ENCODE peak calls at places on chromosome 19, in eight cellular contexts. O, I, S, K, D, Z, T and M are unnamed samples. For H3K27me3, the result is how much of the 10 kb centered on the place peaks cover.

GRCh38 chr19:40808021-40808325 is 9.0 kb downstream of the EGLN2 start:
- DNase-seq in I (no peak), D (no peak), Z (no peak), K (no peak), O (no peak), T (no peak), S (peak), M (no peak)

GRCh38 chr19:5423567-5424125 is 31.6 kb upstream of the ZNRF4 start:
- DNase-seq in K (no peak), O (no peak), Z (no peak), T (no peak), D (no peak), I (no peak), S (no peak), M (no peak)

GRCh38 chr19:48644355-48644754 is 1.6 kb downstream of the CA11 start:
- DNase-seq in K (no peak), O (no peak), D (no peak), I (no peak), S (no peak), T (no peak), Z (no peak), M (no peak)

GRCh38 chr19:485122-485521 is 11.2 kb upstream of the MADCAM1 start:
- DNase-seq in I (no peak), K (no peak), O (no peak), D (no peak), T (no peak), S (no peak), Z (no peak), M (no peak)

GRCh38 chr19:39996218-39996810 is 546 bp upstream of the ZNF546 start:
- DNase-seq in S (no peak), K (no peak), Z (no peak), T (no peak), I (peak), O (no peak), D (no peak), M (no peak)

GRCh38 chr19:35715981-35716734 is 1.6 kb upstream of the KMT2B start:
- DNase-seq in T (peak), O (peak), S (peak), K (no peak), I (peak), Z (no peak), D (no peak), M (no peak)

GRCh38 chr19:17749912-17750317 is 1.4 kb upstream of the FCHO1 start:
- DNase-seq in O (no peak), Z (no peak), D (no peak), I (no peak), S (no peak), K (no peak), T (no peak), M (no peak)

GRCh38 chr19:32971012-32971595 is 654 bp downstream of the CEP89 start:
- DNase-seq in Z (no peak), I (no peak), D (no peak), K (no peak), S (no peak), O (no peak), T (no peak), M (no peak)

GRCh38 chr19:30864460-30865215 is 484.6 kb downstream of the TSHZ3 start:
- DNase-seq in Z (no peak), S (no peak), O (no peak), T (no peak), D (no peak), I (peak), K (no peak), M (peak)

GRCh38 chr19:21158523-21159135 is 16.8 kb downstream of the ZNF431 start:
- DNase-seq in S (no peak), Z (no peak), O (no peak), K (no peak), D (no peak), I (no peak), T (no peak), M (no peak)

GRCh38 chr19:45358213-45358792 is 12.1 kb downstream of the ERCC2 start:
- DNase-seq in K (no peak), S (no peak), I (no peak), D (no peak), Z (no peak), O (no peak), T (no peak), M (no peak)

GRCh38 chr19:5613466-5613865 is 9.1 kb downstream of the SAFB2 start:
- DNase-seq in O (no peak), Z (no peak), S (no peak), K (no peak), I (no peak), D (no peak), T (no peak), M (no peak)

GRCh38 chr19:38134538-38135149 is 89.4 kb downstream of the DPF1 start:
- DNase-seq in Z (peak), S (no peak), T (no peak), D (no peak), O (no peak), I (no peak), K (no peak), M (no peak)

GRCh38 chr19:48350856-48351255 is 12.9 kb downstream of the TMEM143 start:
- DNase-seq in Z (no peak), S (no peak), D (no peak), I (no peak), T (no peak), K (no peak), O (no peak), M (no peak)

GRCh38 chr19:17025361-17025760 is 1.2 kb downstream of the CPAMD8 start:
- DNase-seq in T (no peak), O (no peak), K (no peak), I (no peak), Z (no peak), S (no peak), D (no peak), M (no peak)

GRCh38 chr19:7904074-7905020 is 670 bp downstream of the MAP2K7 start:
- DNase-seq in I (no peak), Z (no peak), T (peak), S (peak), D (peak), O (no peak), K (no peak), M (no peak)

GRCh38 chr19:45071969-45072790 is 4.1 kb downstream of the ZNF296 start:
- DNase-seq in K (no peak), O (no peak), D (no peak), Z (no peak), I (no peak), T (no peak), S (no peak), M (no peak)

GRCh38 chr19:47541507-47541906 is 26.6 kb upstream of the NAPA start:
- DNase-seq in I (no peak), O (no peak), K (no peak), T (no peak), S (no peak), Z (no peak), D (peak), M (no peak)

GRCh38 chr19:43777163-43777700 is 3.5 kb downstream of the KCNN4 start:
- DNase-seq in Z (no peak), I (no peak), O (no peak), S (peak), K (no peak), T (no peak), D (peak), M (no peak)

GRCh38 chr19:39277598-39277997 is 9.4 kb downstream of the IFNL2 start:
- DNase-seq in T (peak), Z (no peak), O (no peak), S (no peak), K (no peak), D (no peak), I (no peak), M (no peak)

GRCh38 chr19:1241417-1242095 is at the start of gene ATP5F1D:
- DNase-seq in Z (peak), S (peak), O (peak), K (peak), D (peak), I (peak), T (peak), M (peak)

GRCh38 chr19:19943848-19944582 is 43.3 kb downstream of the ZNF93 start:
- DNase-seq in S (no peak), K (no peak), I (no peak), D (no peak), Z (no peak), O (no peak), T (no peak), M (no peak)

GRCh38 chr19:29704562-29705558 is 10.2 kb downstream of the C19orf12 start:
- DNase-seq in O (no peak), I (no peak), Z (no peak), K (no peak), T (no peak), S (no peak), D (no peak), M (no peak)

GRCh38 chr19:13032837-13033236 is 37.6 kb downstream of the NFIX start:
- DNase-seq in T (no peak), K (no peak), D (no peak), I (no peak), S (no peak), Z (no peak), O (no peak), M (no peak)
- H3K27me3 ChIP-seq in T (under half), K (under half), D (under half), I (under half), S (under half), Z (half or more), O (under half), M (under half)

DNA sequence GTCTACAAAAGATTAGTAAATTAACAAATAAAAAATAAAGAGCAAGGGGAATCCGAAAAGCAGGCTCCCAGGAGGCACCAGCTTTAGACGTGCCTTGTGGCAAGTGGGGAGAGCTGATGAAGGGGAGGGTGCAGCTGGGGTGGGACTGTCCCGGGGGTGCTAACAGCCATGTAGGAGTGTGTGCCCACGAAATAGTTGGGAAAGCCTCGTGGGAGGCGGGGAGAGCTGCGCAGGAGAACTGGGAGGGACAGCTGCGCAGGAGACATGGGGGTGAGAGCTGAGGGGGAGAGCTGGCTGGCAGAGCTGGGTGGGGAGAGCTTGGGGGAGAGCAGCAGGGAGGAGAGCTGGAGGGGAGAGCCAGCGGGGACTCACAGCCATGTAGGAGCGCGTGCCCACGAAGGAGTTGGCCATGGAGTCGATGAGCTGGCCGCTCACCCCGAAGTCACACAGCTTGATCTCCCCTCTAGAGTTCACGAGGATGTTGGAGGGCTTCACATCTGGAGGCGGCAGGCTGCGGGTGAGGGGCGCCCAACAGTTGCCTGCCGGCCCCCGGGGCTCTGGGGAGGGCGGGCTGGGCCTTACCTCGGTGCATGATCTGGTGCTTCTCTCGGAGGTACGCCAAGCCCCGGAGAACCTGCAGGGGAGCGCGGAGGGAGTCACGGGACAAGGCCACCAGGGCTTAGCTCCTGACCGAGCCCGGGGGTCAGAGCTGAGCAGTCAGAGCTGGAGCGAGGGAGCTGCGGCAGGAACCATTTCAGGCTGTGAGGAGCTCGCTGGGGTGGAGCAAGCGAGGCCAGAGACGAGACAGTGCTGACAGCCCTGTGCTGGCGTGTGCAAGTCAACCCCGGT is 23.1 kb downstream of the MAP2K2 start:
- DNase-seq in S (no peak), D (no peak), I (no peak), T (no peak), Z (no peak), K (no peak), O (no peak), M (no peak)
- H3K27me3 ChIP-seq in S (under half), D (under half), I (under half), T (under half), Z (under half), K (under half), O (under half), M (under half)

DNA sequence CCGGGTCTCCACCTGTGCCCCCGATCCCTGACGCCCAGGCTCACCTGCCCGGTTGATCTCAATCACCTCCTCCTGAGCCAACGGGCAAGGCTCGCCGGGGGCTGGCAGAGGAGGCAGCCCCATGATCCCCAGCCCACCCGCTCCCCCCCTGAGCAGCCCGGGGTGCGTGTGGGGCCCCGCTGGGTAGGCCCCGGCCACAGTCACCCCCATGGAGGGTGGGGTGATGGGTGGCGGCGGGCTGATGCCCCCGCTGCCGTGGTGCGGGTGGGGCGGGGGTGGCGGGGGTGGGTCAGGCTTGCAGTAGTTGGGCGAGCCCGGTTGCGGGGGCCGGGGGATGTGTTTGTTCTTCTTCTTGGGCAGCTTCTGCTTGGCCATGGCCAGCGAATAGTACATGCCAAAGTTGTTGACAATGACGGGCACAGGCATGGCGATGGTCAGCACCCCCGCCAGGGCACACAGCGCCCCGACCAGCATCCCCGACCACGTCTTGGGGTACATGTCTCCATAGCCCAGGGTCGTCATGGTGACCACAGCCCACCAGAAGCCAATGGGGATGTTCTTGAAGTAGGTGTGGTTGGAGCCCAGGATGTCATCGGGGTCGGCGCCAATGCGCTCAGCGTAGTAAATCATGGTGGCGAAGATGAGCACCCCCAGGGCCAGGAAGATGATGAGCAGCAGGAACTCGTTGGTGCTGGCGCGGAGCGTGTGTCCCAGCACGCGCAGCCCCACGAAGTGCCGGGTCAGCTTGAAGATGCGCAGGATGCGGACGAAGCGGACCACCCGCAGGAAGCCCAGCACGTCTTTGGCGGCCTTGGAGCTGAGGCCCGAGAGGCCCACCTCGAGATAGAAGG is 6.0 kb downstream of the KCNC3 start:
- DNase-seq in T (no peak), K (no peak), O (no peak), I (no peak), D (no peak), S (no peak), Z (no peak), M (no peak)
- H3K27me3 ChIP-seq in T (under half), K (under half), O (under half), I (under half), D (under half), S (half or more), Z (under half), M (under half)

GRCh38 chr19:6873708-6874431 is 13.5 kb upstream of the ADGRE1 start:
- DNase-seq in Z (no peak), O (no peak), T (no peak), I (no peak), D (no peak), S (no peak), K (no peak), M (no peak)
- H3K27me3 ChIP-seq in Z (under half), O (under half), T (under half), I (under half), D (under half), S (under half), K (under half), M (under half)

GRCh38 chr19:41936961-41937360 is 8.7 kb upstream of the ERFL start:
- DNase-seq in S (peak), I (no peak), K (no peak), T (no peak), O (no peak), Z (no peak), D (no peak), M (no peak)
- H3K27me3 ChIP-seq in S (half or more), I (under half), K (half or more), T (under half), O (half or more), Z (half or more), D (under half), M (half or more)

GRCh38 chr19:28638445-28638844 is 574.5 kb downstream of the UQCRFS1 start:
- DNase-seq in O (no peak), D (no peak), T (no peak), K (no peak), S (no peak), Z (no peak), I (no peak), M (no peak)

GRCh38 chr19:28634837-28635236 is 578.1 kb downstream of the UQCRFS1 start:
- DNase-seq in O (no peak), T (no peak), S (no peak), K (no peak), I (no peak), D (no peak), Z (no peak), M (no peak)

GRCh38 chr19:28635962-28636629 is 576.9 kb downstream of the UQCRFS1 start:
- DNase-seq in T (no peak), Z (no peak), I (no peak), S (no peak), D (no peak), O (no peak), K (no peak), M (no peak)

GRCh38 chr19:28634031-28634328 is 579.0 kb downstream of the UQCRFS1 start:
- DNase-seq in Z (no peak), O (no peak), K (no peak), I (no peak), S (no peak), T (no peak), D (no peak), M (no peak)

GRCh38 chr19:28636706-28637105 is 576.2 kb downstream of the UQCRFS1 start:
- DNase-seq in O (no peak), D (no peak), K (no peak), Z (no peak), S (no peak), T (no peak), I (no peak), M (no peak)
- H3K27me3 ChIP-seq in O (under half), D (under half), K (under half), Z (under half), S (under half), T (under half), I (under half), M (under half)

GRCh38 chr19:3041302-3041701 is 12.2 kb upstream of the TLE2 start:
- DNase-seq in K (no peak), D (no peak), S (no peak), I (no peak), O (no peak), T (no peak), Z (no peak), M (no peak)

GRCh38 chr19:3041756-3042517 is 12.9 kb upstream of the TLE2 start:
- DNase-seq in T (no peak), O (no peak), Z (no peak), K (no peak), S (no peak), I (no peak), D (no peak), M (no peak)

GRCh38 chr19:3039641-3040077 is 10.6 kb upstream of the TLE2 start:
- DNase-seq in Z (no peak), T (no peak), O (no peak), D (no peak), S (no peak), I (no peak), K (no peak), M (no peak)

GRCh38 chr19:3038214-3038613 is 9.1 kb upstream of the TLE2 start:
- DNase-seq in K (no peak), D (no peak), T (no peak), I (no peak), Z (no peak), S (no peak), O (no peak), M (no peak)

GRCh38 chr19:3039125-3039524 is 10.0 kb upstream of the TLE2 start:
- DNase-seq in S (no peak), I (no peak), T (no peak), O (no peak), K (no peak), D (no peak), Z (no peak), M (no peak)
- H3K27me3 ChIP-seq in S (under half), I (under half), T (under half), O (under half), K (under half), D (under half), Z (under half), M (under half)

DNA sequence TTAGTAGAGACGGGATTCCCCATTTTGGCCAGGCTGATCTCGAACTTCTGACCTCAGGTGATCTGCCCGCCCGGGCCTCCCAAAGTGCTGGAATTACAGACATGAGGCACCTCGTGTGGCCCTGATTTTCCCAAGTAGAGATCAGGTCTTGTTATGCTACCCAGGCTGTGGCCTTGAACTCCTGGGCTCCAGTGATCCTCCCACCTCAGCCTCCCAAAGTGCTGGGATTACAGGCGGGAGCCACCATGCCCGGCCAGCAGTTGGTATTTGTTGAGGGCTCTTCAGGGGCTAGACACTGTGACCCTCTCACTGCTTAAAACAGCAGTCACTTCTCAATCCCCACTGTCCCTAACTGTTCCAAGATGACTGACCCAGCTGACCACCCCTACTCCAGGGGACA is 8.5 kb upstream of the ELAVL3 start:
- DNase-seq in O (no peak), D (no peak), Z (no peak), K (no peak), I (no peak), S (no peak), T (no peak), M (no peak)
- H3K27me3 ChIP-seq in O (under half), D (under half), Z (under half), K (under half), I (under half), S (under half), T (under half), M (under half)

DNA sequence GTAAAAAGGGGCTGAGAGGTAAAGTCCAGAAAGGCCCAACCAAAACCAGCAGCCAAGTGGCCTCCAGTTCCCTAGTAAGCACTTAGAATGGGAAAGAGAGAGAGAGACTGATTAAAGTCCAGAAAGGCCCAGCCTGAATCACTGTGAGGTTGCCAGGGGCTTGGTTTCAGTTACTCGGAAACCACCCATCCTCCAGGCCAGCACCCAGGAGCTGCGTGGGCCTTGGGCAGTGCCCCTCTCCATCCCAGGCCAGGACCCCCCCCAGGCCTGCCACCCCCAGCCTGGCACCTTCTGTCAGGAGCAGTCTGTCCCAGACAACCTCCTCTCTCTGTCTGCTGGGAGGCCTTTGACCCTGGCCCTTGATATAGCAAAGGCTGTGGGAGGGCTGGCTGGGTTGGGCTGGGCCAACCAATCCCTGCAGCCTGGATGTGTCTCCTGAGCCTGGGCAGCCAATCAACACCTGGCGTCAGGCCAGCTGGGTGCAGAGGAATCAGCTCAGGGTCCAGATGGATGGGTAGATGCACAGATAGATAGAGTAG is at the start of gene CYP4F2:
- DNase-seq in K (no peak), T (peak), D (no peak), S (no peak), I (no peak), O (no peak), Z (no peak), M (no peak)
- H3K27me3 ChIP-seq in K (under half), T (under half), D (under half), S (half or more), I (under half), O (half or more), Z (under half), M (under half)